ENCODE peak calls at places on chromosomes 6 and 20, in nine cellular contexts. P, J, V, M, U, Q, B, F and I are unnamed samples.

GRCh38 chr6:148307400-148307799 is 35.2 kb upstream of the SASH1 start:
- DNase-seq in V (no peak), M (no peak), U (no peak), F (no peak), B (no peak), P (no peak), Q (no peak), J (no peak), I (no peak)

GRCh38 chr6:2231438-2231837 is 14.0 kb downstream of the GMDS start:
- DNase-seq in V (no peak), B (no peak), F (peak), J (no peak), Q (peak), P (no peak), M (no peak), U (no peak), I (no peak)

GRCh38 chr20:11229772-11230171 is 556.0 kb upstream of the JAG1 start:
- DNase-seq in B (no peak), Q (peak), M (no peak), U (no peak), F (peak), J (peak), P (peak), V (no peak), I (no peak)

GRCh38 chr20:4601630-4602296 is 119.9 kb upstream of the PRND start:
- DNase-seq in U (no peak), Q (peak), M (no peak), B (no peak), P (peak), F (no peak), V (no peak), J (no peak), I (no peak)

GRCh38 chr6:42210551-42210950 is 7.1 kb downstream of the MRPS10 start:
- DNase-seq in J (no peak), M (no peak), B (no peak), P (no peak), V (no peak), Q (no peak), F (no peak), U (no peak), I (no peak)

GRCh38 chr20:3744806-3745685 is 12.6 kb downstream of the HSPA12B start:
- DNase-seq in U (no peak), P (peak), J (peak), M (peak), V (peak), Q (peak), B (peak), F (no peak), I (no peak)

GRCh38 chr6:65170273-65170672 is 536.8 kb downstream of the EYS start:
- DNase-seq in Q (peak), U (no peak), M (no peak), V (no peak), B (no peak), P (no peak), F (no peak), J (no peak), I (no peak)

GRCh38 chr20:37880726-37881591 is 22.0 kb upstream of the VSTM2L start:
- DNase-seq in P (peak), V (no peak), M (no peak), B (no peak), Q (no peak), F (no peak), U (peak), J (no peak), I (no peak)

GRCh38 chr20:61734733-61735502 is 330.8 kb downstream of the TAF4 start:
- DNase-seq in Q (no peak), F (no peak), U (no peak), P (no peak), M (no peak), B (no peak), V (no peak), J (peak), I (no peak)

GRCh38 chr6:103983860-103984259 is 875.9 kb downstream of the HACE1 start:
- DNase-seq in P (no peak), V (no peak), B (no peak), U (no peak), Q (no peak), J (no peak), F (no peak), M (no peak), I (no peak)

GRCh38 chr20:10185741-10186558 is 32.7 kb upstream of the SNAP25 start:
- DNase-seq in B (no peak), J (no peak), P (no peak), V (no peak), F (peak), Q (no peak), U (no peak), M (no peak), I (no peak)

GRCh38 chr6:26360451-26361416 is 4.3 kb upstream of the BTN3A2 start:
- DNase-seq in Q (no peak), P (no peak), J (no peak), M (no peak), F (no peak), V (no peak), U (no peak), B (peak), I (no peak)

GRCh38 chr6:125154184-125155135 is 887 bp downstream of the TPD52L1 start:
- DNase-seq in U (no peak), P (no peak), J (peak), M (peak), Q (no peak), F (peak), V (peak), B (peak), I (peak)

GRCh38 chr6:2378891-2379652 is 133.7 kb upstream of the GMDS start:
- DNase-seq in J (no peak), Q (peak), P (no peak), B (peak), V (no peak), F (peak), M (no peak), U (no peak), I (peak)

GRCh38 chr20:57399587-57400261 is 8.5 kb downstream of the RBM38 start:
- DNase-seq in M (peak), B (peak), F (no peak), V (no peak), Q (no peak), U (no peak), J (peak), P (peak), I (peak)

GRCh38 chr6:33507261-33507660 is 52.9 kb downstream of the ZBTB9 start:
- DNase-seq in J (no peak), F (no peak), U (no peak), V (no peak), Q (no peak), B (no peak), M (no peak), P (no peak), I (no peak)

GRCh38 chr6:33504486-33504885 is 50.1 kb downstream of the ZBTB9 start:
- DNase-seq in J (no peak), M (no peak), Q (no peak), V (no peak), B (no peak), P (no peak), U (no peak), F (no peak), I (no peak)

GRCh38 chr6:33505544-33506330 is 51.4 kb downstream of the ZBTB9 start:
- DNase-seq in F (no peak), B (no peak), J (no peak), Q (no peak), U (no peak), P (no peak), M (no peak), V (no peak), I (no peak)

GRCh38 chr6:33513213-33513612 is 58.8 kb downstream of the ZBTB9 start:
- DNase-seq in M (no peak), J (no peak), F (no peak), Q (no peak), P (no peak), B (peak), U (no peak), V (no peak), I (no peak)

DNA sequence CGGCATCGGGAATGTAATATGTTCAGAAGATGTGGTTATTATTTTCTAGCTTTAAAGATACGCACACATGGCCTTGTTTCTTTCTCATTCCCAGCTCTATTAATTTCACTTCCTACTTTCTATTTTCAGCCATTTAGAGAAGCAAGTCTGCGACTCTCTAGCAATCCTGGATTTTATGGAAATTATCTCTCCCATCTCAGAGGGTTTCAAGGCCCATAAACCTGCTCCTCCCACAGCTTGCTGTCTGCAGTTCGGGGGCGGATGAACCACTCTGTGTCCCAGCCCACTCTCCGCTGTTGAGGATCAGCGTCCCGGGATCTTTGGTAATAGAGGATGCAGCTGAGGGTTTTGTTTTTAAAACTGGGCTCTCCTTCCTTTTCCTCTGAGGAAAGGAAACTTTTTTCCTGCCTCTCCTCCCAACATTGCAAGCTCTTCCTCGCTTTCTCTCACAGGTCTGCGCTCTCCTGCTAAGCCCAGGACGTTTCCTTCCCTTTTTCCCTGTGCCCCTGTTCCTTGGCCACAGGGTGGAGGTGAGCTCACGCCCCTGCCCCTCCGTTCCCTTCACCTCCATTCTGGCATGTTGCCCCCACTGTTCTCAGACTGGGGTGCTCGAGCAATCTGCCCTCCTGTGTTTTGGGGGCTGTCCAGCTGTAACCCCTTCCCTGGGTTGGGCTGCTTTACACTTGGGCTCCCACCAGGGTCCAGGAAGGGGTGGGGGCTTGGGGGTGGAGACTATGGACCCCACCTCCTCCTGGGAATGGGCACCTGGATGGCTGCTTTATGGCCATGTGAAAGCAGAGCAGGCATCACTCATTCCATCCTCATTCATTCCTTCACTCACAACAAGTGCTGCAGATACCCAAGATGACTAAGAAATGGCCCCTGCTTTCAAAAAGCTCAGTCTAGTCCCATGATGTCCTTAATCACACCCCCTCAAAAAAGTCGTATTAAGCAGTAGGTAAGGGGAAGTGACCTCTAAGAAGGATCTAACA is 54.9 kb downstream of the ZBTB9 start:
- DNase-seq in J (peak), F (no peak), Q (no peak), B (peak), V (peak), U (no peak), P (peak), M (no peak), I (no peak)
- TF ChIP-seq CTCF in J (no peak), F (no peak), Q (no peak), B (no peak), V (no peak), U (no peak), P (no peak), M (no peak), I (no peak)

DNA sequence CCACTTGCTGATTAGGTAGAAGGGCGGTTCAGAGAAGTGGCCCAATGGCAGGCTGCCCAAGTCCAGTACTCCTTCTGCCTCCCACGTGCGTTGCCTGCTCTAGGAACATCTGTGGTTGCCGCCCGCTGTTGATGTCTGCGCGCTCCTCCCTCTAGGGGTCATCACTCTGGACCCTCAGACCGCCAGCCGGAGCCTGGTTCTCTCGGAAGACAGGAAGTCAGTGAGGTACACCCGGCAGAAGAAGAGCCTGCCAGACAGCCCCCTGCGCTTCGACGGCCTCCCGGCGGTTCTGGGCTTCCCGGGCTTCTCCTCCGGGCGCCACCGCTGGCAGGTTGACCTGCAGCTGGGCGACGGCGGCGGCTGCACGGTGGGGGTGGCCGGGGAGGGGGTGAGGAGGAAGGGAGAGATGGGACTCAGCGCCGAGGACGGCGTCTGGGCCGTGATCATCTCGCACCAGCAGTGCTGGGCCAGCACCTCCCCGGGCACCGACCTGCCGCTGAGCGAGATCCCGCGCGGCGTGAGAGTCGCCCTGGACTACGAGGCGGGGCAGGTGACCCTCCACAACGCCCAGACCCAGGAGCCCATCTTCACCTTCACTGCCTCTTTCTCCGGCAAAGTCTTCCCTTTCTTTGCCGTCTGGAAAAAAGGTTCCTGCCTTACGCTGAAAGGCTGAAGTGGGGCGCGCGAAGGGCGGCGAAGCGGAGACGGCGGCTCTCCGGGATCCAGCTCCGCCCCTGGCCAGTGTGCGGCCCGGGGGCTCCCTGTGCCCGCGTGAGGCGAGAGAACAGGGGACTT is 8.5 kb downstream of the TRIM15 start:
- DNase-seq in B (no peak), U (no peak), P (no peak), Q (peak), M (no peak), V (peak), J (peak), F (peak), I (no peak)
- TF ChIP-seq CTCF in B (no peak), U (no peak), P (no peak), Q (peak), M (no peak), V (no peak), J (no peak), F (no peak), I (no peak)

DNA sequence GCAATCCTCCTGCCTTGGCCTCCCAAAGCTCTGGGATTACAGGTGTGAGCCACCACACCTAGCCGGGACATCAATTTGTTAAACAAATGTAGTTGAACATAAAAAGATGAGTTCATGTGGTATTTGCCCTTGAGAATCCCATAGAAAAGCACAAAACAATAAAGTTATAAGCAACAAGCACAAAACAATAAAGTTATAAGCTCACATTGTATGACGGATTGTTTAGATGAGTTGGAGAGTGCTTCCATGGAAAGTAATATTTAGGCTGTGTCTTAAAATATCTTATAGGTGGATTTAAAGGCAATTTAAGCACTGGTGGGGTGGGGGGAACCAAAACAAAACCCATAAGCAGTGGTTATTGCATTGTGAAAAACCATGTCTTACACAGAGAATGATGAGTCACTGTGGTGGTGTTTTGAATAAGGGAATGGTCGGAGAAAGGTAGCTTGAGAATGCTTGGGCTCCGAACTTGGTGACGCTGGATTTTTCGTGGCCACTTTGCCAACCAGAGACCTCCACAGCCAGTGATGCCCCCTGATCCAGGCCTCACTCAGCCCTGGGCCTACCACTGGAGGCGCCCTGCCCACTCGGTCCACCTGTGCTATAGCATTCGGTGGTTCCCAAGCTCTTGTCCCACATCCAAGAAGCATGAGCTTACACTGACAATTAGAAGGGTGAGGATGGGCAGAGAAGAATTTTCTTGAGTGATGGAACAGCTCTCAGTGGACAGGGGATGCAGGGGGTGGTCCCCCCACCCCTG is 256.0 kb downstream of the CDKAL1 start:
- DNase-seq in B (no peak), F (no peak), P (no peak), Q (peak), V (no peak), J (no peak), U (no peak), M (no peak), I (no peak)
- TF ChIP-seq CTCF in B (no peak), F (no peak), P (no peak), Q (no peak), V (no peak), J (no peak), U (no peak), M (no peak), I (no peak)

DNA sequence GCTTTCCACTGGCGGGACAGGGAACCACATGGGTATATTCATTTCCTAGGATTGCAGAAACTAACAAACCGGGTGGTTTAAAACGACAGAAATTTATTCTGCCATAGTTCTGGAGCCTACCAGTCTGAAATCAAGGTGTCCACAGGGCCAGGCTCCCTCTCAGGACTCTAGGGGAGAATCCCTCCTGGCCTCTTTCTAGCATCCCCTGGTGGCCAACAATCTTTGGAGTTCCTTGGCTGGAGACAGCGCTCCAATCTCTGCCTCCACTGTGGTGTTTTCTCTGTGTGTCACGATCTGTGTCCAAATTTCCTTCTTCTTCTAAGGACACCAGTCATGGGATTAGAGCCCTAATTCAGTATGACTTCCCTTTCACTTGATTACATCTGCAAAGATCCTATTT is 95.0 kb downstream of the SCML4 start:
- DNase-seq in U (no peak), F (no peak), Q (no peak), V (no peak), P (no peak), B (no peak), M (no peak), J (no peak), I (no peak)
- TF ChIP-seq CTCF in U (peak), F (peak), Q (peak), V (no peak), P (no peak), B (no peak), M (no peak), J (no peak), I (no peak)

GRCh38 chr6:49915035-49915434 is 48.7 kb upstream of the CRISP1 start:
- DNase-seq in J (no peak), Q (no peak), B (no peak), V (no peak), U (no peak), F (no peak), P (peak), M (no peak), I (no peak)
- TF ChIP-seq CTCF in J (no peak), Q (no peak), B (no peak), V (no peak), U (no peak), F (no peak), P (no peak), M (no peak), I (no peak)